ENCODE peak calls at places on chromosome 12, in ten cellular contexts. One of them, this sample, is unnamed.

GRCh38 chr12:78540621-78541336 is 323.8 kb upstream of the SYT1 start:
- DNase-seq in naive thymus-derived CD8-positive, alpha-beta T cell: no peak
- DNase-seq in LHCN-M2: no peak
- DNase-seq in fibroblast of the conjunctiva: no peak
- DNase-seq in gastrocnemius medialis: no peak
- DNase-seq in activated CD8-positive, alpha-beta memory T cell treated with anti-CD3 and anti-CD28 coated beads for 1 hour: no peak
- DNase-seq in sigmoid colon: no peak
- DNase-seq in fibroblast of gingiva: peak; percentile 56
- DNase-seq in aorta: no peak
- DNase-seq in ureter: no peak
- DNase-seq in this sample: no peak

GRCh38 chr12:47319746-47320145 is 240.0 kb upstream of the AMIGO2 start:
- DNase-seq in LHCN-M2: no peak
- DNase-seq in gastrocnemius medialis: no peak
- DNase-seq in aorta: no peak
- DNase-seq in fibroblast of the conjunctiva: no peak
- DNase-seq in sigmoid colon: no peak
- DNase-seq in activated CD8-positive, alpha-beta memory T cell treated with anti-CD3 and anti-CD28 coated beads for 1 hour: no peak
- DNase-seq in fibroblast of gingiva: no peak
- DNase-seq in ureter: no peak
- DNase-seq in naive thymus-derived CD8-positive, alpha-beta T cell: no peak
- DNase-seq in this sample: no peak

GRCh38 chr12:13075786-13076570 is 27.5 kb downstream of the GSG1 start:
- DNase-seq in fibroblast of the conjunctiva: no peak
- DNase-seq in aorta: no peak
- DNase-seq in naive thymus-derived CD8-positive, alpha-beta T cell: no peak
- DNase-seq in LHCN-M2: no peak
- DNase-seq in activated CD8-positive, alpha-beta memory T cell treated with anti-CD3 and anti-CD28 coated beads for 1 hour: no peak
- DNase-seq in gastrocnemius medialis: no peak
- DNase-seq in ureter: no peak
- DNase-seq in fibroblast of gingiva: no peak
- DNase-seq in sigmoid colon: no peak
- DNase-seq in this sample: no peak

GRCh38 chr12:68538722-68539614 is 71.7 kb upstream of the RAP1B start:
- DNase-seq in fibroblast of gingiva: peak; percentile 50
- DNase-seq in aorta: peak; percentile 82
- DNase-seq in fibroblast of the conjunctiva: peak; percentile 21
- DNase-seq in gastrocnemius medialis: no peak
- DNase-seq in naive thymus-derived CD8-positive, alpha-beta T cell: peak; percentile 67
- DNase-seq in sigmoid colon: peak; percentile 80
- DNase-seq in LHCN-M2: peak; percentile 71
- DNase-seq in activated CD8-positive, alpha-beta memory T cell treated with anti-CD3 and anti-CD28 coated beads for 1 hour: peak; percentile 30
- DNase-seq in ureter: peak; percentile 57
- DNase-seq in this sample: peak; percentile 35

GRCh38 chr12:110475426-110475825 is 6.8 kb downstream of the FAM216A start:
- DNase-seq in ureter: no peak
- DNase-seq in fibroblast of the conjunctiva: no peak
- DNase-seq in fibroblast of gingiva: peak; percentile 42
- DNase-seq in aorta: no peak
- DNase-seq in activated CD8-positive, alpha-beta memory T cell treated with anti-CD3 and anti-CD28 coated beads for 1 hour: no peak
- DNase-seq in gastrocnemius medialis: no peak
- DNase-seq in LHCN-M2: no peak
- DNase-seq in sigmoid colon: no peak
- DNase-seq in naive thymus-derived CD8-positive, alpha-beta T cell: no peak
- DNase-seq in this sample: no peak

GRCh38 chr12:89831696-89832095 is 123.1 kb upstream of the ATP2B1 start:
- DNase-seq in fibroblast of gingiva: no peak
- DNase-seq in sigmoid colon: no peak
- DNase-seq in gastrocnemius medialis: no peak
- DNase-seq in fibroblast of the conjunctiva: no peak
- DNase-seq in aorta: no peak
- DNase-seq in ureter: no peak
- DNase-seq in activated CD8-positive, alpha-beta memory T cell treated with anti-CD3 and anti-CD28 coated beads for 1 hour: no peak
- DNase-seq in LHCN-M2: no peak
- DNase-seq in naive thymus-derived CD8-positive, alpha-beta T cell: no peak
- DNase-seq in this sample: no peak

GRCh38 chr12:95658386-95658785 is 107.1 kb upstream of the USP44 start:
- DNase-seq in sigmoid colon: no peak
- DNase-seq in fibroblast of gingiva: no peak
- DNase-seq in activated CD8-positive, alpha-beta memory T cell treated with anti-CD3 and anti-CD28 coated beads for 1 hour: no peak
- DNase-seq in gastrocnemius medialis: no peak
- DNase-seq in aorta: no peak
- DNase-seq in ureter: no peak
- DNase-seq in naive thymus-derived CD8-positive, alpha-beta T cell: no peak
- DNase-seq in fibroblast of the conjunctiva: no peak
- DNase-seq in LHCN-M2: no peak
- DNase-seq in this sample: no peak

GRCh38 chr12:27207626-27208413 is 36.3 kb upstream of the STK38L start:
- DNase-seq in fibroblast of the conjunctiva: no peak
- DNase-seq in ureter: no peak
- DNase-seq in activated CD8-positive, alpha-beta memory T cell treated with anti-CD3 and anti-CD28 coated beads for 1 hour: no peak
- DNase-seq in fibroblast of gingiva: no peak
- DNase-seq in gastrocnemius medialis: no peak
- DNase-seq in naive thymus-derived CD8-positive, alpha-beta T cell: no peak
- DNase-seq in sigmoid colon: no peak
- DNase-seq in LHCN-M2: no peak
- DNase-seq in aorta: no peak
- DNase-seq in this sample: no peak

GRCh38 chr12:91219511-91219910 is 36.9 kb upstream of the DCN start:
- DNase-seq in fibroblast of the conjunctiva: no peak
- DNase-seq in LHCN-M2: peak; percentile 76
- DNase-seq in ureter: no peak
- DNase-seq in gastrocnemius medialis: no peak
- DNase-seq in activated CD8-positive, alpha-beta memory T cell treated with anti-CD3 and anti-CD28 coated beads for 1 hour: no peak
- DNase-seq in aorta: no peak
- DNase-seq in sigmoid colon: no peak
- DNase-seq in fibroblast of gingiva: peak; percentile 78
- DNase-seq in naive thymus-derived CD8-positive, alpha-beta T cell: no peak
- DNase-seq in this sample: no peak

GRCh38 chr12:51192284-51192671 is 19.3 kb upstream of the TFCP2 start:
- DNase-seq in fibroblast of the conjunctiva: no peak
- DNase-seq in sigmoid colon: no peak
- DNase-seq in LHCN-M2: no peak
- DNase-seq in gastrocnemius medialis: no peak
- DNase-seq in ureter: no peak
- DNase-seq in naive thymus-derived CD8-positive, alpha-beta T cell: no peak
- DNase-seq in fibroblast of gingiva: no peak
- DNase-seq in aorta: no peak
- DNase-seq in activated CD8-positive, alpha-beta memory T cell treated with anti-CD3 and anti-CD28 coated beads for 1 hour: no peak
- DNase-seq in this sample: no peak

GRCh38 chr12:118715647-118716046 is 265.7 kb upstream of the SRRM4 start:
- DNase-seq in ureter: no peak
- DNase-seq in fibroblast of the conjunctiva: no peak
- DNase-seq in gastrocnemius medialis: no peak
- DNase-seq in LHCN-M2: no peak
- DNase-seq in aorta: no peak
- DNase-seq in sigmoid colon: no peak
- DNase-seq in naive thymus-derived CD8-positive, alpha-beta T cell: no peak
- DNase-seq in fibroblast of gingiva: no peak
- DNase-seq in activated CD8-positive, alpha-beta memory T cell treated with anti-CD3 and anti-CD28 coated beads for 1 hour: no peak
- DNase-seq in this sample: no peak

GRCh38 chr12:107337354-107338095 is 244.2 kb upstream of the CRY1 start:
- DNase-seq in naive thymus-derived CD8-positive, alpha-beta T cell: no peak
- DNase-seq in sigmoid colon: no peak
- DNase-seq in activated CD8-positive, alpha-beta memory T cell treated with anti-CD3 and anti-CD28 coated beads for 1 hour: no peak
- DNase-seq in fibroblast of gingiva: no peak
- DNase-seq in ureter: no peak
- DNase-seq in aorta: no peak
- DNase-seq in LHCN-M2: peak; percentile 12
- DNase-seq in gastrocnemius medialis: no peak
- DNase-seq in fibroblast of the conjunctiva: no peak
- DNase-seq in this sample: no peak

GRCh38 chr12:108482717-108483212 is 32.3 kb upstream of the FICD start:
- DNase-seq in fibroblast of the conjunctiva: no peak
- DNase-seq in activated CD8-positive, alpha-beta memory T cell treated with anti-CD3 and anti-CD28 coated beads for 1 hour: no peak
- DNase-seq in gastrocnemius medialis: no peak
- DNase-seq in aorta: no peak
- DNase-seq in ureter: no peak
- DNase-seq in fibroblast of gingiva: no peak
- DNase-seq in naive thymus-derived CD8-positive, alpha-beta T cell: no peak
- DNase-seq in LHCN-M2: peak; percentile 48
- DNase-seq in sigmoid colon: no peak
- DNase-seq in this sample: no peak

GRCh38 chr12:49813131-49813530 is 15.1 kb downstream of the NCKAP5L start:
- DNase-seq in sigmoid colon: no peak
- DNase-seq in fibroblast of the conjunctiva: no peak
- DNase-seq in gastrocnemius medialis: no peak
- DNase-seq in fibroblast of gingiva: no peak
- DNase-seq in LHCN-M2: peak; percentile 78
- DNase-seq in aorta: no peak
- DNase-seq in naive thymus-derived CD8-positive, alpha-beta T cell: no peak
- DNase-seq in activated CD8-positive, alpha-beta memory T cell treated with anti-CD3 and anti-CD28 coated beads for 1 hour: no peak
- DNase-seq in ureter: no peak
- DNase-seq in this sample: no peak

GRCh38 chr12:29609431-29610215 is 112.1 kb upstream of the OVCH1 start:
- DNase-seq in aorta: no peak
- DNase-seq in fibroblast of the conjunctiva: no peak
- DNase-seq in naive thymus-derived CD8-positive, alpha-beta T cell: no peak
- DNase-seq in activated CD8-positive, alpha-beta memory T cell treated with anti-CD3 and anti-CD28 coated beads for 1 hour: no peak
- DNase-seq in ureter: no peak
- DNase-seq in LHCN-M2: no peak
- DNase-seq in fibroblast of gingiva: no peak
- DNase-seq in sigmoid colon: no peak
- DNase-seq in gastrocnemius medialis: no peak
- DNase-seq in this sample: no peak

GRCh38 chr12:5733136-5733755 is 211.8 kb downstream of the ANO2 start:
- DNase-seq in LHCN-M2: no peak
- DNase-seq in activated CD8-positive, alpha-beta memory T cell treated with anti-CD3 and anti-CD28 coated beads for 1 hour: no peak
- DNase-seq in ureter: no peak
- DNase-seq in sigmoid colon: no peak
- DNase-seq in fibroblast of the conjunctiva: no peak
- DNase-seq in aorta: no peak
- DNase-seq in fibroblast of gingiva: no peak
- DNase-seq in naive thymus-derived CD8-positive, alpha-beta T cell: no peak
- DNase-seq in gastrocnemius medialis: no peak
- DNase-seq in this sample: no peak

GRCh38 chr12:76704693-76705092 is 59.2 kb upstream of the ZDHHC17 start:
- DNase-seq in sigmoid colon: no peak
- DNase-seq in gastrocnemius medialis: no peak
- DNase-seq in fibroblast of gingiva: no peak
- DNase-seq in activated CD8-positive, alpha-beta memory T cell treated with anti-CD3 and anti-CD28 coated beads for 1 hour: no peak
- DNase-seq in LHCN-M2: no peak
- DNase-seq in ureter: no peak
- DNase-seq in naive thymus-derived CD8-positive, alpha-beta T cell: no peak
- DNase-seq in aorta: no peak
- DNase-seq in fibroblast of the conjunctiva: no peak
- DNase-seq in this sample: no peak

GRCh38 chr12:124150176-124150575 is 144.7 kb upstream of the RFLNA start:
- DNase-seq in gastrocnemius medialis: no peak
- DNase-seq in fibroblast of gingiva: no peak
- DNase-seq in sigmoid colon: no peak
- DNase-seq in activated CD8-positive, alpha-beta memory T cell treated with anti-CD3 and anti-CD28 coated beads for 1 hour: no peak
- DNase-seq in fibroblast of the conjunctiva: no peak
- DNase-seq in aorta: no peak
- DNase-seq in ureter: no peak
- DNase-seq in LHCN-M2: no peak
- DNase-seq in naive thymus-derived CD8-positive, alpha-beta T cell: no peak
- DNase-seq in this sample: no peak

GRCh38 chr12:3446653-3447270 is 44.2 kb upstream of the PRMT8 start:
- DNase-seq in ureter: no peak
- DNase-seq in naive thymus-derived CD8-positive, alpha-beta T cell: no peak
- DNase-seq in fibroblast of gingiva: no peak
- DNase-seq in fibroblast of the conjunctiva: no peak
- DNase-seq in gastrocnemius medialis: no peak
- DNase-seq in activated CD8-positive, alpha-beta memory T cell treated with anti-CD3 and anti-CD28 coated beads for 1 hour: no peak
- DNase-seq in LHCN-M2: no peak
- DNase-seq in sigmoid colon: no peak
- DNase-seq in aorta: no peak
- DNase-seq in this sample: no peak

GRCh38 chr12:89085421-89085820 is 266.9 kb downstream of the DUSP6 start:
- DNase-seq in activated CD8-positive, alpha-beta memory T cell treated with anti-CD3 and anti-CD28 coated beads for 1 hour: no peak
- DNase-seq in fibroblast of gingiva: no peak
- DNase-seq in LHCN-M2: no peak
- DNase-seq in fibroblast of the conjunctiva: no peak
- DNase-seq in sigmoid colon: no peak
- DNase-seq in aorta: no peak
- DNase-seq in naive thymus-derived CD8-positive, alpha-beta T cell: no peak
- DNase-seq in gastrocnemius medialis: no peak
- DNase-seq in ureter: no peak
- DNase-seq in this sample: no peak

GRCh38 chr12:119594772-119595445 is 1.3 kb downstream of the TMEM233 start:
- DNase-seq in aorta: no peak
- DNase-seq in naive thymus-derived CD8-positive, alpha-beta T cell: no peak
- DNase-seq in activated CD8-positive, alpha-beta memory T cell treated with anti-CD3 and anti-CD28 coated beads for 1 hour: no peak
- DNase-seq in LHCN-M2: peak; percentile 87
- DNase-seq in sigmoid colon: no peak
- DNase-seq in fibroblast of the conjunctiva: no peak
- DNase-seq in ureter: no peak
- DNase-seq in fibroblast of gingiva: no peak
- DNase-seq in gastrocnemius medialis: peak; percentile 83
- DNase-seq in this sample: no peak

GRCh38 chr12:12356467-12356885 is 402 bp upstream of the BORCS5 start:
- DNase-seq in LHCN-M2: no peak
- DNase-seq in fibroblast of gingiva: no peak
- DNase-seq in activated CD8-positive, alpha-beta memory T cell treated with anti-CD3 and anti-CD28 coated beads for 1 hour: no peak
- DNase-seq in aorta: no peak
- DNase-seq in fibroblast of the conjunctiva: no peak
- DNase-seq in gastrocnemius medialis: no peak
- DNase-seq in ureter: no peak
- DNase-seq in naive thymus-derived CD8-positive, alpha-beta T cell: no peak
- DNase-seq in sigmoid colon: no peak
- DNase-seq in this sample: no peak

GRCh38 chr12:9184276-9184675 is 23.9 kb downstream of the PZP start:
- DNase-seq in sigmoid colon: no peak
- DNase-seq in fibroblast of gingiva: no peak
- DNase-seq in activated CD8-positive, alpha-beta memory T cell treated with anti-CD3 and anti-CD28 coated beads for 1 hour: no peak
- DNase-seq in ureter: no peak
- DNase-seq in fibroblast of the conjunctiva: no peak
- DNase-seq in aorta: no peak
- DNase-seq in LHCN-M2: no peak
- DNase-seq in gastrocnemius medialis: no peak
- DNase-seq in naive thymus-derived CD8-positive, alpha-beta T cell: no peak
- DNase-seq in this sample: no peak

GRCh38 chr12:113912761-113913295 is 53.3 kb downstream of the RBM19 start:
- DNase-seq in LHCN-M2: peak; percentile 51
- DNase-seq in fibroblast of gingiva: peak; percentile 56
- DNase-seq in naive thymus-derived CD8-positive, alpha-beta T cell: peak; percentile 43
- DNase-seq in gastrocnemius medialis: no peak
- DNase-seq in ureter: peak; percentile 73
- DNase-seq in sigmoid colon: no peak
- DNase-seq in activated CD8-positive, alpha-beta memory T cell treated with anti-CD3 and anti-CD28 coated beads for 1 hour: peak; percentile 25
- DNase-seq in fibroblast of the conjunctiva: peak; percentile 49
- DNase-seq in aorta: peak; percentile 61
- DNase-seq in this sample: peak; percentile 54

GRCh38 chr12:130792926-130793849 is 45.9 kb downstream of the STX2 start:
- DNase-seq in fibroblast of gingiva: no peak
- DNase-seq in gastrocnemius medialis: no peak
- DNase-seq in ureter: no peak
- DNase-seq in activated CD8-positive, alpha-beta memory T cell treated with anti-CD3 and anti-CD28 coated beads for 1 hour: no peak
- DNase-seq in naive thymus-derived CD8-positive, alpha-beta T cell: no peak
- DNase-seq in sigmoid colon: no peak
- DNase-seq in LHCN-M2: no peak
- DNase-seq in fibroblast of the conjunctiva: no peak
- DNase-seq in aorta: no peak
- DNase-seq in this sample: no peak

GRCh38 chr12:117486840-117487659 is 125.6 kb upstream of the NOS1 start:
- DNase-seq in fibroblast of the conjunctiva: no peak
- DNase-seq in naive thymus-derived CD8-positive, alpha-beta T cell: no peak
- DNase-seq in activated CD8-positive, alpha-beta memory T cell treated with anti-CD3 and anti-CD28 coated beads for 1 hour: no peak
- DNase-seq in sigmoid colon: no peak
- DNase-seq in gastrocnemius medialis: peak; percentile 84
- DNase-seq in ureter: no peak
- DNase-seq in aorta: peak; percentile 58
- DNase-seq in fibroblast of gingiva: no peak
- DNase-seq in LHCN-M2: peak; percentile 5
- DNase-seq in this sample: no peak